ENCODE peak calls at places on chromosomes 5 and 9, in seven cellular contexts. Z, P, D, Q, B, W and G are unnamed samples.
A peak's percentile ranks its signal among the peaks of the same experiment; 100 is the strongest.

GRCh38 chr9:83060557-83060956 is 2.4 kb downstream of the RASEF start:
- DNase-seq in Z (no peak), P (no peak), D (no peak), Q (no peak), B (no peak), W (no peak), G (no peak)

GRCh38 chr5:176776141-176776865 is 34.1 kb upstream of the UNC5A start:
- DNase-seq in Z (no peak), P (no peak), D (no peak), Q (no peak), B (no peak), W (no peak), G (no peak)

GRCh38 chr5:56501949-56502557 is 268.9 kb upstream of the ANKRD55 start:
- DNase-seq in Z (no peak), P (no peak), D (no peak), Q (no peak), B (no peak), W (no peak), G (no peak)

GRCh38 chr9:133725886-133726285 is 12.3 kb downstream of the SARDH start:
- DNase-seq in Z (peak; percentile 3), P (no peak), D (no peak), Q (no peak), B (no peak), W (no peak), G (no peak)

GRCh38 chr5:62607615-62608014 is 29.0 kb downstream of the LRRC70 start:
- DNase-seq in Z (no peak), P (no peak), D (no peak), Q (no peak), B (no peak), W (no peak), G (no peak)

GRCh38 chr5:168106008-168106761 is 185.3 kb upstream of the WWC1 start:
- DNase-seq in Z (no peak), P (no peak), D (no peak), Q (no peak), B (no peak), W (no peak), G (no peak)

GRCh38 chr9:107874591-107875374 is 385.2 kb upstream of the KLF4 start:
- DNase-seq in Z (no peak), P (no peak), D (no peak), Q (no peak), B (no peak), W (no peak), G (no peak)

GRCh38 chr5:65873181-65873580 is 53.2 kb upstream of the ERBIN start:
- DNase-seq in Z (no peak), P (no peak), D (no peak), Q (no peak), B (no peak), W (no peak), G (no peak)

GRCh38 chr9:93952119-93952783 is 2.9 kb downstream of the BARX1 start:
- DNase-seq in Z (no peak), P (no peak), D (no peak), Q (no peak), B (no peak), W (no peak), G (no peak)

GRCh38 chr9:101054657-101055056 is 26.1 kb downstream of the PLPPR1 start:
- DNase-seq in Z (no peak), P (no peak), D (no peak), Q (no peak), B (no peak), W (peak; percentile 39), G (no peak)

GRCh38 chr5:54551292-54551691 is 33.7 kb downstream of the SNX18 start:
- DNase-seq in Z (no peak), P (no peak), D (no peak), Q (no peak), B (no peak), W (no peak), G (no peak)

GRCh38 chr5:143957455-143957854 is 145.5 kb downstream of the HMHB1 start:
- DNase-seq in Z (no peak), P (no peak), D (no peak), Q (no peak), B (no peak), W (no peak), G (peak; percentile 2)

GRCh38 chr9:2557693-2558092 is 63.9 kb upstream of the VLDLR start:
- DNase-seq in Z (no peak), P (no peak), D (no peak), Q (no peak), B (no peak), W (no peak), G (no peak)

GRCh38 chr5:52915176-52915875 is 73.8 kb upstream of the ITGA2 start:
- DNase-seq in Z (peak; percentile 52), P (peak; percentile 9), D (peak; percentile 41), Q (peak; percentile 16), B (peak; percentile 7), W (peak; percentile 65), G (peak; percentile 71)

GRCh38 chr9:2234371-2234893 is 219.3 kb downstream of the SMARCA2 start:
- DNase-seq in Z (no peak), P (no peak), D (no peak), Q (no peak), B (no peak), W (no peak), G (no peak)

GRCh38 chr9:16579872-16580432 is 290.5 kb downstream of the BNC2 start:
- DNase-seq in Z (no peak), P (no peak), D (no peak), Q (no peak), B (no peak), W (no peak), G (no peak)

GRCh38 chr9:6461619-6462018 is 48.6 kb downstream of the UHRF2 start:
- DNase-seq in Z (no peak), P (no peak), D (no peak), Q (no peak), B (no peak), W (no peak), G (no peak)

GRCh38 chr5:95422842-95423241 is 31.7 kb downstream of the FAM81B start:
- DNase-seq in Z (no peak), P (no peak), D (no peak), Q (no peak), B (no peak), W (no peak), G (no peak)

GRCh38 chr5:166758151-166758550 is 1533.3 kb upstream of the WWC1 start:
- DNase-seq in Z (no peak), P (no peak), D (no peak), Q (no peak), B (no peak), W (no peak), G (peak; percentile 15)

GRCh38 chr5:27810458-27810857 is 772.1 kb upstream of the CDH9 start:
- DNase-seq in Z (no peak), P (no peak), D (no peak), Q (no peak), B (no peak), W (no peak), G (no peak)

GRCh38 chr5:142784405-142784955 is 14.3 kb downstream of the ARHGAP26 start:
- DNase-seq in Z (no peak), P (no peak), D (no peak), Q (no peak), B (no peak), W (no peak), G (no peak)

GRCh38 chr5:38738898-38739743 is 106.7 kb upstream of the OSMR start:
- DNase-seq in Z (no peak), P (no peak), D (no peak), Q (no peak), B (no peak), W (no peak), G (no peak)

GRCh38 chr9:13898957-13899356 is 415.0 kb downstream of the NFIB start:
- DNase-seq in Z (no peak), P (no peak), D (no peak), Q (no peak), B (no peak), W (no peak), G (peak; percentile 62)

GRCh38 chr9:87878930-87879603 is 3.6 kb upstream of the SPATA31E1 start:
- DNase-seq in Z (no peak), P (no peak), D (no peak), Q (no peak), B (no peak), W (no peak), G (no peak)

GRCh38 chr5:111385970-111386831 is 126.1 kb downstream of the STARD4 start:
- DNase-seq in Z (no peak), P (no peak), D (no peak), Q (no peak), B (no peak), W (no peak), G (no peak)

GRCh38 chr5:159190170-159190569 is 19.2 kb downstream of the RNF145 start:
- DNase-seq in Z (no peak), P (no peak), D (no peak), Q (no peak), B (no peak), W (no peak), G (no peak)

GRCh38 chr5:68648944-68649874 is 433.7 kb downstream of the PIK3R1 start:
- DNase-seq in Z (no peak), P (no peak), D (no peak), Q (no peak), B (no peak), W (no peak), G (no peak)

GRCh38 chr5:15320896-15321295 is 179.1 kb upstream of the FBXL7 start:
- DNase-seq in Z (no peak), P (no peak), D (no peak), Q (no peak), B (no peak), W (no peak), G (no peak)

GRCh38 chr9:87116492-87116891 is 169.2 kb upstream of the GAS1 start:
- DNase-seq in Z (no peak), P (no peak), D (no peak), Q (no peak), B (no peak), W (no peak), G (no peak)

GRCh38 chr5:61450170-61450815 is 118.2 kb downstream of the ZSWIM6 start:
- DNase-seq in Z (no peak), P (no peak), D (no peak), Q (no peak), B (no peak), W (peak; percentile 3), G (no peak)